ENCODE peak calls at places on chromosome 15, in five cellular contexts. P, O, S, U and J are unnamed samples.

GRCh38 chr15:29859293-29859692 is 37.0 kb upstream of the TJP1 start:
- DNase-seq in S (no peak), P (no peak), U (no peak), O (no peak), J (no peak)

GRCh38 chr15:101024111-101024695 is 105.0 kb downstream of the LRRK1 start:
- DNase-seq in P (no peak), U (no peak), O (no peak), S (no peak), J (no peak)

GRCh38 chr15:90557651-90558084 is 27.9 kb downstream of the CRTC3 start:
- DNase-seq in S (no peak), U (peak), O (no peak), P (no peak), J (no peak)

GRCh38 chr15:41079717-41080116 is 36.4 kb downstream of the INO80 start:
- DNase-seq in O (no peak), U (no peak), P (no peak), S (no peak), J (no peak)

GRCh38 chr15:67943961-67944674 is 104.3 kb upstream of the RNU6-1 start:
- DNase-seq in S (no peak), P (no peak), O (no peak), U (no peak), J (no peak)

GRCh38 chr15:67184208-67184925 is 70.1 kb downstream of the AAGAB start:
- DNase-seq in P (no peak), O (no peak), S (no peak), U (no peak), J (no peak)

GRCh38 chr15:79896634-79897379 is at the start of gene MTHFS:
- DNase-seq in P (peak), O (peak), S (no peak), U (peak), J (peak)

GRCh38 chr15:58260911-58261267 is 122.7 kb downstream of the AQP9 start:
- DNase-seq in O (no peak), P (peak), S (no peak), U (peak), J (no peak)

GRCh38 chr15:33091983-33092688 is 102.4 kb downstream of the FMN1 start:
- DNase-seq in O (no peak), P (no peak), U (no peak), S (no peak), J (no peak)

GRCh38 chr15:40046721-40047412 is 7.9 kb upstream of the SRP14 start:
- DNase-seq in U (peak), P (peak), O (no peak), S (peak), J (peak)

GRCh38 chr15:70271422-70272088 is 173.8 kb upstream of the TLE3 start:
- DNase-seq in S (peak), O (no peak), P (peak), U (peak), J (peak)

GRCh38 chr15:25775317-25775912 is 87.7 kb downstream of the ATP10A start:
- DNase-seq in P (no peak), U (peak), S (no peak), O (no peak), J (no peak)

GRCh38 chr15:77481670-77482069 is 61.0 kb downstream of the HMG20A start:
- DNase-seq in P (no peak), O (no peak), S (no peak), U (peak), J (no peak)

GRCh38 chr15:69543681-69544080 is 91.1 kb downstream of the RPLP1 start:
- DNase-seq in U (no peak), O (no peak), S (no peak), P (no peak), J (no peak)

GRCh38 chr15:99449514-99449913 is 116.3 kb upstream of the MEF2A start:
- DNase-seq in S (no peak), P (no peak), O (no peak), U (no peak), J (peak)

GRCh38 chr15:45140851-45141250 is 11.1 kb downstream of the DUOX1 start:
- DNase-seq in U (no peak), O (no peak), P (no peak), S (no peak), J (no peak)

GRCh38 chr15:85282504-85283115 is 97.8 kb upstream of the AKAP13 start:
- DNase-seq in S (peak), O (no peak), U (peak), P (no peak), J (peak)

GRCh38 chr15:67882487-67883227 is 42.8 kb upstream of the RNU6-1 start:
- DNase-seq in S (no peak), U (no peak), P (no peak), O (no peak), J (no peak)

GRCh38 chr15:47568030-47568429 is 149.3 kb upstream of the SEMA6D start:
- DNase-seq in S (no peak), U (no peak), O (no peak), P (no peak), J (no peak)

GRCh38 chr15:79004336-79004735 is 59.5 kb upstream of the CTSH start:
- DNase-seq in O (no peak), P (no peak), S (no peak), U (no peak), J (no peak)

GRCh38 chr15:63362873-63363272 is 18.8 kb downstream of the CA12 start:
- DNase-seq in P (no peak), U (no peak), O (no peak), S (no peak), J (no peak)

GRCh38 chr15:70557506-70558258 is 205.7 kb downstream of the UACA start:
- DNase-seq in U (no peak), O (no peak), P (no peak), S (no peak), J (no peak)

GRCh38 chr15:36796161-36796560 is 216.7 kb downstream of the CDIN1 start:
- DNase-seq in S (no peak), O (no peak), U (no peak), P (no peak), J (no peak)

GRCh38 chr15:98967916-98968315 is 39.7 kb downstream of the PGPEP1L start:
- DNase-seq in U (no peak), O (no peak), S (no peak), P (no peak), J (no peak)